ENCODE peak calls at places on chromosomes 12 and 14, in seven cellular contexts. One of them, this sample, is unnamed.
A peak's percentile ranks its signal among the peaks of the same experiment; 100 is the strongest.

GRCh38 chr14:50318031-50318626 is 6.0 kb downstream of the DMAC2L start:
- DNase-seq in right cardiac atrium: no peak
- DNase-seq in H7: peak; percentile 43
- DNase-seq in epithelial cell of esophagus: peak; percentile 62
- DNase-seq in naive thymus-derived CD4-positive, alpha-beta T cell: no peak
- DNase-seq in epithelial cell of proximal tubule: no peak
- DNase-seq in fibroblast of mammary gland: peak; percentile 69
- DNase-seq in this sample: peak; percentile 74

GRCh38 chr14:61211476-61212262 is 69.5 kb downstream of the TMEM30B start:
- DNase-seq in fibroblast of mammary gland: no peak
- DNase-seq in naive thymus-derived CD4-positive, alpha-beta T cell: no peak
- DNase-seq in right cardiac atrium: no peak
- DNase-seq in H7: no peak
- DNase-seq in epithelial cell of esophagus: no peak
- DNase-seq in epithelial cell of proximal tubule: no peak
- DNase-seq in this sample: no peak

GRCh38 chr12:49892084-49892731 is 11.5 kb downstream of the FAIM2 start:
- DNase-seq in epithelial cell of esophagus: no peak
- DNase-seq in fibroblast of mammary gland: no peak
- DNase-seq in epithelial cell of proximal tubule: no peak
- DNase-seq in H7: no peak
- DNase-seq in right cardiac atrium: no peak
- DNase-seq in naive thymus-derived CD4-positive, alpha-beta T cell: no peak
- DNase-seq in this sample: no peak

GRCh38 chr12:63036216-63036973 is 101.4 kb upstream of the PPM1H start:
- DNase-seq in H7: no peak
- DNase-seq in epithelial cell of proximal tubule: no peak
- DNase-seq in right cardiac atrium: no peak
- DNase-seq in naive thymus-derived CD4-positive, alpha-beta T cell: no peak
- DNase-seq in epithelial cell of esophagus: no peak
- DNase-seq in fibroblast of mammary gland: no peak
- DNase-seq in this sample: no peak

GRCh38 chr14:89342049-89342448 is 75.0 kb downstream of the FOXN3 start:
- DNase-seq in fibroblast of mammary gland: no peak
- DNase-seq in epithelial cell of esophagus: no peak
- DNase-seq in naive thymus-derived CD4-positive, alpha-beta T cell: no peak
- DNase-seq in right cardiac atrium: no peak
- DNase-seq in H7: no peak
- DNase-seq in epithelial cell of proximal tubule: no peak
- DNase-seq in this sample: no peak

GRCh38 chr12:27779837-27780611 is at the start of the genes KLHL42 and MANSC4:
- DNase-seq in H7: peak; percentile 92
- DNase-seq in naive thymus-derived CD4-positive, alpha-beta T cell: peak; percentile 71
- DNase-seq in right cardiac atrium: peak; percentile 91
- DNase-seq in epithelial cell of esophagus: peak; percentile 80
- DNase-seq in epithelial cell of proximal tubule: no peak
- DNase-seq in fibroblast of mammary gland: peak; percentile 64
- DNase-seq in this sample: peak; percentile 73

GRCh38 chr12:88707800-88708199 is 127.5 kb upstream of the KITLG start:
- DNase-seq in fibroblast of mammary gland: no peak
- DNase-seq in right cardiac atrium: no peak
- DNase-seq in naive thymus-derived CD4-positive, alpha-beta T cell: no peak
- DNase-seq in epithelial cell of esophagus: no peak
- DNase-seq in epithelial cell of proximal tubule: no peak
- DNase-seq in H7: no peak
- DNase-seq in this sample: no peak

GRCh38 chr12:64583395-64584172 is 26.7 kb upstream of the RASSF3 start:
- DNase-seq in epithelial cell of proximal tubule: no peak
- DNase-seq in right cardiac atrium: no peak
- DNase-seq in fibroblast of mammary gland: peak; percentile 36
- DNase-seq in H7: no peak
- DNase-seq in naive thymus-derived CD4-positive, alpha-beta T cell: peak; percentile 25
- DNase-seq in epithelial cell of esophagus: no peak
- DNase-seq in this sample: peak; percentile 15

GRCh38 chr12:27548301-27549199 is 24.5 kb downstream of the PPFIBP1 start:
- DNase-seq in right cardiac atrium: no peak
- DNase-seq in epithelial cell of esophagus: no peak
- DNase-seq in epithelial cell of proximal tubule: no peak
- DNase-seq in H7: no peak
- DNase-seq in naive thymus-derived CD4-positive, alpha-beta T cell: no peak
- DNase-seq in fibroblast of mammary gland: no peak
- DNase-seq in this sample: no peak

GRCh38 chr12:29113101-29113500 is 36.0 kb upstream of the FAR2 start:
- DNase-seq in epithelial cell of proximal tubule: no peak
- DNase-seq in fibroblast of mammary gland: peak; percentile 10
- DNase-seq in epithelial cell of esophagus: peak; percentile 77
- DNase-seq in right cardiac atrium: no peak
- DNase-seq in naive thymus-derived CD4-positive, alpha-beta T cell: no peak
- DNase-seq in H7: no peak
- DNase-seq in this sample: no peak

GRCh38 chr12:953776-954175 is 4.3 kb upstream of the RAD52 start:
- DNase-seq in naive thymus-derived CD4-positive, alpha-beta T cell: no peak
- DNase-seq in right cardiac atrium: no peak
- DNase-seq in epithelial cell of proximal tubule: no peak
- DNase-seq in epithelial cell of esophagus: peak; percentile 90
- DNase-seq in H7: no peak
- DNase-seq in fibroblast of mammary gland: peak; percentile 82
- DNase-seq in this sample: peak; percentile 46

GRCh38 chr14:73246387-73247150 is 9.3 kb downstream of the PAPLN start:
- DNase-seq in H7: no peak
- DNase-seq in epithelial cell of proximal tubule: no peak
- DNase-seq in naive thymus-derived CD4-positive, alpha-beta T cell: no peak
- DNase-seq in right cardiac atrium: no peak
- DNase-seq in fibroblast of mammary gland: no peak
- DNase-seq in epithelial cell of esophagus: no peak
- DNase-seq in this sample: no peak

GRCh38 chr12:55733021-55733555 is 4.3 kb upstream of the CD63 start:
- DNase-seq in right cardiac atrium: no peak
- DNase-seq in fibroblast of mammary gland: no peak
- DNase-seq in epithelial cell of proximal tubule: no peak
- DNase-seq in epithelial cell of esophagus: no peak
- DNase-seq in naive thymus-derived CD4-positive, alpha-beta T cell: no peak
- DNase-seq in H7: peak; percentile 16
- DNase-seq in this sample: no peak

GRCh38 chr14:49363926-49364751 is 222.0 kb downstream of the RPS29 start:
- DNase-seq in right cardiac atrium: no peak
- DNase-seq in epithelial cell of esophagus: no peak
- DNase-seq in fibroblast of mammary gland: no peak
- DNase-seq in H7: no peak
- DNase-seq in epithelial cell of proximal tubule: no peak
- DNase-seq in naive thymus-derived CD4-positive, alpha-beta T cell: no peak
- DNase-seq in this sample: no peak

GRCh38 chr14:78152246-78153068 is 17.7 kb upstream of the NRXN3 start:
- DNase-seq in fibroblast of mammary gland: no peak
- DNase-seq in right cardiac atrium: no peak
- DNase-seq in H7: no peak
- DNase-seq in epithelial cell of proximal tubule: no peak
- DNase-seq in naive thymus-derived CD4-positive, alpha-beta T cell: no peak
- DNase-seq in epithelial cell of esophagus: peak; percentile 30
- DNase-seq in this sample: no peak

GRCh38 chr12:110780448-110780847 is 37.8 kb upstream of the PPP1CC start:
- DNase-seq in epithelial cell of proximal tubule: no peak
- DNase-seq in fibroblast of mammary gland: no peak
- DNase-seq in epithelial cell of esophagus: no peak
- DNase-seq in right cardiac atrium: no peak
- DNase-seq in naive thymus-derived CD4-positive, alpha-beta T cell: peak; percentile 45
- DNase-seq in H7: no peak
- DNase-seq in this sample: no peak

GRCh38 chr12:87304406-87304805 is 724.8 kb downstream of the C12orf50 start:
- DNase-seq in epithelial cell of esophagus: peak; percentile 44
- DNase-seq in epithelial cell of proximal tubule: no peak
- DNase-seq in H7: no peak
- DNase-seq in fibroblast of mammary gland: no peak
- DNase-seq in naive thymus-derived CD4-positive, alpha-beta T cell: no peak
- DNase-seq in right cardiac atrium: no peak
- DNase-seq in this sample: no peak

GRCh38 chr12:843609-844008 is 91.2 kb downstream of the WNK1 start:
- DNase-seq in epithelial cell of esophagus: peak; percentile 53
- DNase-seq in H7: no peak
- DNase-seq in epithelial cell of proximal tubule: no peak
- DNase-seq in fibroblast of mammary gland: peak; percentile 28
- DNase-seq in right cardiac atrium: no peak
- DNase-seq in naive thymus-derived CD4-positive, alpha-beta T cell: no peak
- DNase-seq in this sample: peak; percentile 33

DNA sequence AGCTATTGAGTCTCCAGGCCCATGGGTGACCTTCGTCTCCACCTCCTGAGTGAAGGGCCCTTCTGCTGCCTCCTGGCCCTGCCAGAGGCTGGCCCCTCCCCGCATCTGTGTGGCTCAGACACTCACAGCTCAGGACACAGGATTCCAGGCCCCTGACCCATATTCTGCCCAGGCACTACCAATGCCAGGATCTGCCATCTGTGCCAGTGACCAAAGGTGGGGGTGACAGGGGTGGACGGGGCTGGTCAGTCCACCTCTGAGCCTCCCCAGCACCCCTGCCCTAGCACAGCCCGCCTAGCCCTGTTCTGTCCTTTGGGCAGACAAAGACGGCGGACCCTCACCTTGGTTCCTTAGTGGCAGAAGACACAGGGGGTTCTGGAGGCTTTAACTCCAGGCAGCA is 2.8 kb downstream of the ASB2 start:
- DNase-seq in epithelial cell of esophagus: no peak
- DNase-seq in epithelial cell of proximal tubule: no peak
- DNase-seq in H7: no peak
- DNase-seq in naive thymus-derived CD4-positive, alpha-beta T cell: no peak
- DNase-seq in fibroblast of mammary gland: no peak
- DNase-seq in right cardiac atrium: no peak
- DNase-seq in this sample: no peak
- H3K4me3 ChIP-seq in epithelial cell of esophagus: no peak overlapping the region
- H3K4me3 ChIP-seq in epithelial cell of proximal tubule: no peak overlapping the region
- H3K4me3 ChIP-seq in H7: no peak overlapping the region
- H3K4me3 ChIP-seq in naive thymus-derived CD4-positive, alpha-beta T cell: no peak overlapping the region
- H3K4me3 ChIP-seq in fibroblast of mammary gland: no peak overlapping the region
- H3K4me3 ChIP-seq in right cardiac atrium: peak overlapping the region; percentile 37
- H3K4me3 ChIP-seq in this sample: no peak overlapping the region

DNA sequence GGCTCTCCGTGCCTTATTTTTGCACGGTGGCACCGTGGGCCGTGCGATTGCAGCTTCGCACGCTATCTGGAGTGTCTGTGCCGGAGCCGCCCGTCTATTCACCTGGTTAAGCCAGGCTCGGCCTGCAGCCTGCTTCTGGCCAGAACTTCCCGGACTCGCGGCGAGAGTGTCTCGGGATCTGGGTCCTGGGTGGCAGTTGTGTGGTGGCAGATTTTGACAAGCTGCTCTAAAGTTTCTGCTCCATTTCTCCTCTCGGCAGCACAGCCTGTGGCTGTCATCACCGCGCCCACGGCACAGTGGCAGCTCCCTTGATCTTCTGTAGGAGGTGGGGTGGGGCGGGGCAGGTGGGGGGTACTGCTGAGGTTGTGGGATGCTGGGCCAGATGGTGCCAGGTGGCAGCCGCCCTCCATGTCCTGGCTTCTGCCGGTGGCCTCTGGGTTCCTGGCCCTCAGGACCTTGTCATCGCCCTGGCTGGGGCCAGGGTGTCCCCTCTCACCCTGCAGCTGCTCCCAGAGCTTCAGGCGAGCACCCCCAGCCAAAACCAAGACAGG is 2.9 kb downstream of the MMP17 start:
- DNase-seq in right cardiac atrium: peak; percentile 72
- DNase-seq in epithelial cell of proximal tubule: no peak
- DNase-seq in fibroblast of mammary gland: peak; percentile 13
- DNase-seq in naive thymus-derived CD4-positive, alpha-beta T cell: no peak
- DNase-seq in epithelial cell of esophagus: peak; percentile 20
- DNase-seq in H7: no peak
- DNase-seq in this sample: peak; percentile 22
- H3K4me3 ChIP-seq in right cardiac atrium: peak overlapping the region; percentile 48
- H3K4me3 ChIP-seq in epithelial cell of proximal tubule: peak overlapping the region; percentile 53
- H3K4me3 ChIP-seq in fibroblast of mammary gland: peak overlapping the region; percentile 62
- H3K4me3 ChIP-seq in naive thymus-derived CD4-positive, alpha-beta T cell: peak overlapping the region; percentile 13
- H3K4me3 ChIP-seq in epithelial cell of esophagus: peak overlapping the region; percentile 34
- H3K4me3 ChIP-seq in H7: peak overlapping the region; percentile 51
- H3K4me3 ChIP-seq in this sample: peak overlapping the region; percentile 62

GRCh38 chr12:118420673-118421072 is 44.3 kb downstream of the SUDS3 start:
- DNase-seq in naive thymus-derived CD4-positive, alpha-beta T cell: no peak
- DNase-seq in fibroblast of mammary gland: no peak
- DNase-seq in H7: no peak
- DNase-seq in epithelial cell of proximal tubule: no peak
- DNase-seq in epithelial cell of esophagus: no peak
- DNase-seq in right cardiac atrium: no peak
- DNase-seq in this sample: no peak

GRCh38 chr12:118418385-118419057 is 42.2 kb downstream of the SUDS3 start:
- DNase-seq in epithelial cell of esophagus: peak; percentile 69
- DNase-seq in epithelial cell of proximal tubule: peak; percentile 13
- DNase-seq in naive thymus-derived CD4-positive, alpha-beta T cell: no peak
- DNase-seq in H7: no peak
- DNase-seq in right cardiac atrium: no peak
- DNase-seq in fibroblast of mammary gland: peak; percentile 61
- DNase-seq in this sample: peak; percentile 40

DNA sequence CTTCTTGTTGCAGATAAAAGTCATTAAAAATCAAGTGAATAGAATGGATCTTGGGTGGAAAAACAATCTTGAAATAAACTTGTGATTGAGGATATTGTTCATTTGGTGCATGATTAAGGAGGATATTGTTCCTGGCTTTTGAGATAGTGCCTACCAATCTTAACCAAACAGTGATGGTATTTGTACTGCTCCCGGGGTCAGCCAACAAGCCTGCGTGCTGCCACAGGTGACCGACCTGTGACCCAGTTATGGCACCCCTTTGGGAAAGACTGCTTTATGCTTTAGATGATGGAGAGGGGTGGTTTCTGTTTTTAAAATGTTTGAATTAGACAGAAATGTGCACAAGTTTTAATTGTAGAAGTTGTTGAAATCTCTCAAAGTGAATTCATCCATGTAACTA is 41.6 kb downstream of the SUDS3 start:
- DNase-seq in H7: no peak
- DNase-seq in epithelial cell of proximal tubule: no peak
- DNase-seq in right cardiac atrium: no peak
- DNase-seq in epithelial cell of esophagus: no peak
- DNase-seq in fibroblast of mammary gland: no peak
- DNase-seq in naive thymus-derived CD4-positive, alpha-beta T cell: no peak
- DNase-seq in this sample: no peak
- H3K4me3 ChIP-seq in H7: no peak overlapping the region
- H3K4me3 ChIP-seq in epithelial cell of proximal tubule: no peak overlapping the region
- H3K4me3 ChIP-seq in right cardiac atrium: no peak overlapping the region
- H3K4me3 ChIP-seq in epithelial cell of esophagus: no peak overlapping the region
- H3K4me3 ChIP-seq in fibroblast of mammary gland: no peak overlapping the region
- H3K4me3 ChIP-seq in naive thymus-derived CD4-positive, alpha-beta T cell: no peak overlapping the region
- H3K4me3 ChIP-seq in this sample: no peak overlapping the region

GRCh38 chr14:55198749-55199148 is 7.4 kb upstream of the DLGAP5 start:
- DNase-seq in fibroblast of mammary gland: peak; percentile 43
- DNase-seq in H7: no peak
- DNase-seq in epithelial cell of esophagus: no peak
- DNase-seq in right cardiac atrium: no peak
- DNase-seq in naive thymus-derived CD4-positive, alpha-beta T cell: no peak
- DNase-seq in epithelial cell of proximal tubule: no peak
- DNase-seq in this sample: peak; percentile 58
- H3K4me3 ChIP-seq in fibroblast of mammary gland: no peak overlapping the region
- H3K4me3 ChIP-seq in H7: no peak overlapping the region
- H3K4me3 ChIP-seq in epithelial cell of esophagus: no peak overlapping the region
- H3K4me3 ChIP-seq in right cardiac atrium: no peak overlapping the region
- H3K4me3 ChIP-seq in naive thymus-derived CD4-positive, alpha-beta T cell: no peak overlapping the region
- H3K4me3 ChIP-seq in epithelial cell of proximal tubule: no peak overlapping the region
- H3K4me3 ChIP-seq in this sample: no peak overlapping the region

This sample was measured in fibroblast of pulmonary artery.